ENCODE peak calls at places on chromosomes 1 and 21, in six cellular contexts. O, G, U, I, Z and X are unnamed samples.
A peak's percentile ranks its signal among the peaks of the same experiment; 100 is the strongest.

GRCh38 chr1:209583408-209583807 is at the start of gene CAMK1G:
- DNase-seq in O (peak; percentile 89), G (peak; percentile 74), U (peak; percentile 78), I (peak; percentile 80), Z (peak; percentile 7), X (peak; percentile 47)

GRCh38 chr1:202663141-202663540 is 47.1 kb downstream of the SYT2 start:
- DNase-seq in O (no peak), G (no peak), U (no peak), I (no peak), Z (no peak), X (no peak)

GRCh38 chr1:183932412-183932811 is 105.1 kb downstream of the COLGALT2 start:
- DNase-seq in O (no peak), G (no peak), U (no peak), I (peak; percentile 90), Z (no peak), X (no peak)

GRCh38 chr1:221002601-221003000 is 123.4 kb downstream of the HLX start:
- DNase-seq in O (no peak), G (no peak), U (no peak), I (no peak), Z (no peak), X (no peak)

GRCh38 chr1:229887043-229887822 is 179.8 kb upstream of the GALNT2 start:
- DNase-seq in O (no peak), G (no peak), U (no peak), I (no peak), Z (peak; percentile 89), X (no peak)

GRCh38 chr21:31914472-31914871 is 41.7 kb downstream of the HUNK start:
- DNase-seq in O (no peak), G (no peak), U (no peak), I (no peak), Z (no peak), X (no peak)

GRCh38 chr1:95467036-95467435 is 233.0 kb downstream of the RWDD3 start:
- DNase-seq in O (no peak), G (no peak), U (no peak), I (no peak), Z (no peak), X (no peak)

GRCh38 chr1:188986751-188987417 is 1490.8 kb downstream of the BRINP3 start:
- DNase-seq in O (no peak), G (peak; percentile 51), U (no peak), I (no peak), Z (no peak), X (peak; percentile 30)

GRCh38 chr1:165327538-165327937 is 29.0 kb downstream of the LMX1A start:
- DNase-seq in O (no peak), G (peak; percentile 45), U (no peak), I (no peak), Z (no peak), X (no peak)

GRCh38 chr1:99264201-99265021 is at the start of gene PLPPR4:
- DNase-seq in O (peak; percentile 56), G (peak; percentile 76), U (peak; percentile 53), I (peak; percentile 43), Z (peak; percentile 26), X (peak; percentile 81)

GRCh38 chr1:46804926-46805325 is 6.1 kb downstream of the CYP4B1 start:
- DNase-seq in O (no peak), G (no peak), U (no peak), I (no peak), Z (no peak), X (no peak)

DNA sequence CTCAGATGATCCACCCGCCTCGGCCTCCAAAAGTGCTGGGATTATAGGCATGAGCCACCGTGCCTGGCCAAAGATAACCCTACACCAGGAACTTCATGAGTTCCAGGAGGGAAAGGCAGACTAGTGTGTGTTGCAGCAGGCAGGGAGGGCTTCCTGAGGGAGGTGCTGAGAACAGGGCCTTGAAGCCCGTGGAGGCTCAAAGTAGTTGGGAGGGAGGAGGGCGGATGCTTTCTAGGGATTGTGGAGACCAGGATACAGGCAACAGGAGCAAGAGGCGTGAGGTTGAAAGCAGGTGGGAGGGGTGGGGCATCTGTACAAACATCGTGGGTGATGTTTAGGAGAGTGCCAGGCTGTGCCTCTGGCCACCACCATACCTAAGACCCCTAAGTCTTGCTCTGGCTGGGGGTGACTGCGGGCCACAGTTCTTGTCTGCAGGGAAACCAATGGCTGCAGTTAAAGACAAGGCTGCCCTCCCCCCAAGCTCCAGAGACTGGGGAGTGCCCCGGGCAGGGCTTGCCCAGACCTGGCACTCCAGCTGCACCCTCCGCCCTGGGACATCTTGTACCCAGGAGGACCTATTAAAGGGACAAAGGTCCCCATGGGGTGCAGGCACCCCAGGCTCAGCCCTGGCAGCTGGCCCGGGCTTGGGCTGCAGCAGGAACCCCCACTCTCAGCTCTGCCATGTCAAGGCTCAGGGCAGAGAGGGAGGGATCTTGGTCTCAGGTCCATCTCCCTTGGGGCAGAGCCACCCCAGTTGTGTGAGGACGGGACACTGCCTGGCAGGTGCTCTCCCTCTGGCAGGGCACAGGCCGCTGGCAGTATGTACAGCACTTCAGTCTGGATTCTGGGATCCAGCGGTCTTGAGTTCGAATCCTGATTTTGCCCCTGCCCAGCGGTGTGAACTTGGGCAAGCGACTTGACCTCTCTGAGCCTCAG is 22.1 kb upstream of the CASZ1 start:
- DNase-seq in O (no peak), G (no peak), U (no peak), I (no peak), Z (no peak), X (no peak)
- H2AK5ac ChIP-seq in O (no peak overlapping the region), G (no peak overlapping the region), U (peak overlapping the region; percentile 90), I (no peak overlapping the region), Z (no peak overlapping the region), X (no peak overlapping the region)

GRCh38 chr1:24735156-24735618 is 10.1 kb upstream of the CLIC4 start:
- DNase-seq in O (no peak), G (peak; percentile 38), U (no peak), I (no peak), Z (no peak), X (no peak)

GRCh38 chr1:24737368-24738117 is 7.7 kb upstream of the CLIC4 start:
- DNase-seq in O (no peak), G (no peak), U (no peak), I (no peak), Z (no peak), X (no peak)

GRCh38 chr1:24739241-24739640 is 6.0 kb upstream of the CLIC4 start:
- DNase-seq in O (no peak), G (no peak), U (no peak), I (no peak), Z (no peak), X (no peak)

DNA sequence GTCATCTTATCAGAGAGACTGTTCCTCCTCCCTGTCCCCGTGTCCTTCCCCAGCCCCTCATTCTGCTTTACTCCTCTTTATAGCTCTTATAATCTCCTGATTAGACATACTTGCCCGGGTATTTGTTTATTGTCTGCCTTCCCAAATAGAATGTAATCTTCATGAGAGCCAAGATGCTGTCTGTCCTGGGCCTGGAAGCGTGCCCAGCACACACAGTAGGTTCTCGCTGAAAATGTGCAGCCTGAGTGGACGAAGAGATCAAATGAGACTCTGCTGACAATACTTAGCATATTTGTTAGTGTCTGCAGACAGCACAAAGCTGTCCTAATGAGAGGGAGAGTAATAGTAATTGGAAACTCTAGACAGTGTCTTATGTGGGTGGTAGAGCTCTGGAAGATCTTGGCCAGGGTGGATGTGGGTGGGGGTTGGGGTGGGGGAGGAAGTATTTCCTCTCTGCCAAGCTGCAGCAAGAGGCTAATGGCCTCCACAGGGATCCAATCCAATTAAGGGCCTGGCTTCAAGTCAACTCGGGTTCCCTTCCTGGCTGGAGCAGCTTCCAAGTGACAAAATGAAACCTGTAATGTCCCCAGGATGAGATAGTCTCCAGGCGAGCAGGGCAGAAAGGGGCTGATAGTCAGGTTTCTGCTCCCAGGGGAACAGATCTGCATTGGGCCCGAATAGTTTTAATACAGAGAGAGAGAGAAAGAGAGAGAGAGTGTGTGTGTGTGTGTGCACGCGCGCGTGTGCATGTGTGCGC is 9.4 kb upstream of the CLIC4 start:
- DNase-seq in O (peak; percentile 40), G (peak; percentile 93), U (no peak), I (peak; percentile 52), Z (no peak), X (no peak)
- H3K18ac ChIP-seq in O (peak overlapping the region; percentile 90), G (peak overlapping the region; percentile 57), U (peak overlapping the region; percentile 79), I (peak overlapping the region; percentile 70), Z (no peak overlapping the region), X (peak overlapping the region; percentile 87)

GRCh38 chr1:18284750-18285532 is 177.3 kb downstream of the IGSF21 start:
- DNase-seq in O (no peak), G (peak; percentile 40), U (no peak), I (no peak), Z (no peak), X (no peak)

GRCh38 chr1:18283601-18284385 is 176.2 kb downstream of the IGSF21 start:
- DNase-seq in O (no peak), G (no peak), U (no peak), I (no peak), Z (peak; percentile 32), X (no peak)

GRCh38 chr1:18280956-18281355 is 173.4 kb downstream of the IGSF21 start:
- DNase-seq in O (no peak), G (no peak), U (no peak), I (no peak), Z (no peak), X (no peak)

GRCh38 chr1:18285533-18285924 is 177.9 kb downstream of the IGSF21 start:
- DNase-seq in O (no peak), G (no peak), U (no peak), I (no peak), Z (no peak), X (no peak)

DNA sequence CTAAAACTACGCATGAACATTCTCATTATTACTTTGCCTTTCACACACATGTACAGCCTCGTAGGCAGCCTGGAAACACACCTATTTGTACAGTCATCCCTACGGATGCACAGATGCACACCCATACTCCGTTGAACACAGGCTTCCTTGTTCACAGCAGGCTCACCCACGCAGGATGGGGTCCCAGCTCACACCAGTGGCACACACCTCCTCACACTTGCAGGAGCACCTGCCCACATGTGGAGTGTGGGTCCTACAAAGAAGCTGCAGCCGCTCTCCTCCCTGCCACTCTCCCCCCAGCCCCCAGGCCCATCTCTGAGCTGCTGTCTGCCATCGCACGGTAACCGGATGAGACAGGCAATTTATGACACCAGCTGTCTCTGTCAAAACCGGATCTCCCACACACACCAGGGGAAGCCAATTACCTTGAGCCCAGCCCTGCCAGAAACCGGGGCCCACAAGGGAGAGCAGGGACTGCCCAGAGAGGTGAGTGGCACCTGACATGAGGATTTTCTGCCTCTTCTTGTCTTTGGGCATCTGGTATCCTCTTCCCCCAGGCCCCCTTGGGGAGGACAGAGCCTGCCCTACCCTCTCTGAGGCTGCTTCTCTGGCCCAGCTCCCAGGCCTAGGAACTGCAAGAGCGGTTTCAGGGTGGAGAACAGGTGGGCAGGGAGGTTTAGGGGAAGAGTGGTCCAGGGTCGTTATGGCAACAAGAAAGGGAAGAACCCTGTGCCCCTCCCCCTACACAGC is 175.4 kb downstream of the IGSF21 start:
- DNase-seq in O (no peak), G (peak; percentile 70), U (no peak), I (no peak), Z (no peak), X (peak; percentile 75)
- H2BK120ac ChIP-seq in O (no peak overlapping the region), G (no peak overlapping the region), U (no peak overlapping the region), I (no peak overlapping the region), Z (no peak overlapping the region), X (no peak overlapping the region)

GRCh38 chr1:174999216-174999925 is 376 bp upstream of the CACYBP start:
- DNase-seq in O (peak; percentile 99), G (peak; percentile 99), U (peak; percentile 98), I (peak; percentile 99), Z (peak; percentile 100), X (peak; percentile 97)

GRCh38 chr1:175002910-175003517 is 3.3 kb downstream of the CACYBP start:
- DNase-seq in O (no peak), G (no peak), U (no peak), I (no peak), Z (no peak), X (no peak)

GRCh38 chr1:174998569-174999215 is 1.1 kb upstream of the CACYBP start:
- DNase-seq in O (peak; percentile 64), G (peak; percentile 75), U (peak; percentile 59), I (peak; percentile 36), Z (peak; percentile 82), X (peak; percentile 46)

GRCh38 chr1:175000697-175001187 is 995 bp downstream of the CACYBP start:
- DNase-seq in O (peak; percentile 30), G (no peak), U (no peak), I (no peak), Z (no peak), X (no peak)

GRCh38 chr1:174999926-175000696 is at the start of gene CACYBP:
- DNase-seq in O (peak; percentile 55), G (peak; percentile 54), U (no peak), I (peak; percentile 30), Z (peak; percentile 46), X (no peak)
- H2AK5ac ChIP-seq in O (peak within 1 kb of the TSS; percentile 92), G (peak within 1 kb of the TSS; percentile 6), U (peak within 1 kb of the TSS; percentile 93), I (peak within 1 kb of the TSS; percentile 81), Z (peak within 1 kb of the TSS; percentile 90), X (no peak within 1 kb of the TSS)